ENCODE peak calls at places on chromosome 13, in ten cellular contexts. M, X, V, T, U, S, C, F, N and Y are unnamed samples.

GRCh38 chr13:53782400-53783030 is 753.9 kb downstream of the OLFM4 start:
- DNase-seq in M (peak), X (no peak), V (no peak), T (no peak), U (peak), S (no peak), C (no peak), F (peak), N (peak), Y (peak)

GRCh38 chr13:30429721-30430694 is 7.7 kb downstream of the UBE2L5 start:
- DNase-seq in M (peak), X (no peak), V (peak), T (no peak), U (no peak), S (peak), C (no peak), F (no peak), N (no peak), Y (peak)

GRCh38 chr13:112172641-112173171 is 105.8 kb downstream of the SOX1 start:
- DNase-seq in M (no peak), X (no peak), V (peak), T (peak), U (no peak), S (no peak), C (no peak), F (no peak), N (no peak), Y (no peak)

GRCh38 chr13:114145256-114145655 is 12.8 kb upstream of the RASA3 start:
- DNase-seq in M (no peak), X (no peak), V (no peak), T (peak), U (peak), S (peak), C (no peak), F (no peak), N (no peak), Y (no peak)

GRCh38 chr13:66210677-66211076 is 1019.5 kb downstream of the PCDH9 start:
- DNase-seq in M (peak), X (no peak), V (no peak), T (no peak), U (no peak), S (no peak), C (no peak), F (no peak), N (no peak), Y (no peak)

GRCh38 chr13:59997976-59998375 is 165.8 kb downstream of the DIAPH3 start:
- DNase-seq in M (peak), X (no peak), V (no peak), T (no peak), U (no peak), S (no peak), C (no peak), F (no peak), N (no peak), Y (no peak)

GRCh38 chr13:108980237-108980636 is 350.8 kb downstream of the MYO16 start:
- DNase-seq in M (no peak), X (no peak), V (no peak), T (no peak), U (peak), S (no peak), C (no peak), F (no peak), N (peak), Y (no peak)

GRCh38 chr13:99433543-99434075 is 67.7 kb upstream of the TM9SF2 start:
- DNase-seq in M (no peak), X (no peak), V (no peak), T (no peak), U (no peak), S (no peak), C (no peak), F (no peak), N (no peak), Y (no peak)

GRCh38 chr13:74796126-74796643 is 662.0 kb upstream of the KLF12 start:
- DNase-seq in M (no peak), X (no peak), V (no peak), T (no peak), U (no peak), S (no peak), C (no peak), F (no peak), N (no peak), Y (no peak)

GRCh38 chr13:113947321-113948033 is 26.4 kb downstream of the C13orf46 start:
- DNase-seq in M (peak), X (no peak), V (no peak), T (peak), U (peak), S (no peak), C (no peak), F (peak), N (peak), Y (no peak)

GRCh38 chr13:23754506-23754905 is 134.7 kb downstream of the MIPEP start:
- DNase-seq in M (peak), X (no peak), V (no peak), T (no peak), U (no peak), S (peak), C (peak), F (no peak), N (peak), Y (no peak)

GRCh38 chr13:67298297-67298696 is 68.2 kb upstream of the PCDH9 start:
- DNase-seq in M (peak), X (no peak), V (no peak), T (no peak), U (no peak), S (no peak), C (no peak), F (no peak), N (no peak), Y (no peak)

GRCh38 chr13:52454459-52454824 is 836 bp upstream of the CKAP2 start:
- DNase-seq in M (peak), X (no peak), V (no peak), T (no peak), U (no peak), S (no peak), C (no peak), F (no peak), N (peak), Y (peak)

GRCh38 chr13:25473864-25474263 is 102.1 kb downstream of the ATP8A2 start:
- DNase-seq in M (no peak), X (no peak), V (no peak), T (no peak), U (no peak), S (no peak), C (no peak), F (no peak), N (no peak), Y (no peak)

GRCh38 chr13:90197722-90198121 is 1149.8 kb upstream of the MIR17HG start:
- DNase-seq in M (no peak), X (no peak), V (no peak), T (no peak), U (no peak), S (no peak), C (no peak), F (no peak), N (no peak), Y (no peak)

GRCh38 chr13:40189426-40189825 is 477.0 kb downstream of the FOXO1 start:
- DNase-seq in M (no peak), X (no peak), V (no peak), T (no peak), U (no peak), S (no peak), C (no peak), F (no peak), N (no peak), Y (no peak)

GRCh38 chr13:85303630-85304029 is 495.6 kb downstream of the SLITRK6 start:
- DNase-seq in M (no peak), X (no peak), V (no peak), T (no peak), U (no peak), S (no peak), C (no peak), F (no peak), N (no peak), Y (no peak)

GRCh38 chr13:90882551-90882950 is 464.9 kb upstream of the MIR17HG start:
- DNase-seq in M (no peak), X (no peak), V (no peak), T (peak), U (no peak), S (no peak), C (no peak), F (no peak), N (no peak), Y (no peak)

GRCh38 chr13:40562975-40563349 is 103.5 kb downstream of the FOXO1 start:
- DNase-seq in M (no peak), X (no peak), V (no peak), T (no peak), U (no peak), S (no peak), C (no peak), F (no peak), N (no peak), Y (no peak)

GRCh38 chr13:107202371-107203023 is 634.6 kb upstream of the ARGLU1 start:
- DNase-seq in M (peak), X (no peak), V (peak), T (no peak), U (no peak), S (no peak), C (no peak), F (no peak), N (no peak), Y (no peak)

GRCh38 chr13:33108620-33109019 is 92.4 kb downstream of the KL start:
- DNase-seq in M (peak), X (no peak), V (no peak), T (no peak), U (no peak), S (no peak), C (no peak), F (no peak), N (no peak), Y (no peak)

GRCh38 chr13:62875118-62875640 is 1459.5 kb upstream of the PCDH20 start:
- DNase-seq in M (no peak), X (no peak), V (no peak), T (no peak), U (peak), S (no peak), C (no peak), F (no peak), N (no peak), Y (no peak)

GRCh38 chr13:21668665-21669599 is 1.9 kb upstream of the FGF9 start:
- DNase-seq in M (peak), X (no peak), V (peak), T (no peak), U (no peak), S (peak), C (peak), F (no peak), N (no peak), Y (no peak)

GRCh38 chr13:97242755-97243497 is 20.8 kb downstream of the MBNL2 start:
- DNase-seq in M (no peak), X (peak), V (no peak), T (no peak), U (no peak), S (no peak), C (no peak), F (no peak), N (no peak), Y (no peak)

GRCh38 chr13:110109910-110110309 is 197.0 kb downstream of the COL4A1 start:
- DNase-seq in M (peak), X (no peak), V (peak), T (no peak), U (no peak), S (no peak), C (no peak), F (no peak), N (no peak), Y (no peak)

GRCh38 chr13:43089912-43090498 is 66.6 kb downstream of the DNAJC15 start:
- DNase-seq in M (no peak), X (no peak), V (no peak), T (no peak), U (no peak), S (no peak), C (no peak), F (no peak), N (no peak), Y (no peak)

GRCh38 chr13:97719759-97720158 is 233.7 kb upstream of the IPO5 start:
- DNase-seq in M (no peak), X (no peak), V (no peak), T (no peak), U (no peak), S (no peak), C (no peak), F (no peak), N (no peak), Y (no peak)

GRCh38 chr13:90545070-90545840 is 802.2 kb upstream of the MIR17HG start:
- DNase-seq in M (no peak), X (no peak), V (no peak), T (no peak), U (peak), S (no peak), C (no peak), F (no peak), N (no peak), Y (no peak)

GRCh38 chr13:28607187-28607955 is 51.6 kb upstream of the POMP start:
- DNase-seq in M (no peak), X (no peak), V (no peak), T (no peak), U (no peak), S (no peak), C (no peak), F (no peak), N (no peak), Y (no peak)

GRCh38 chr13:43787518-43787891 is 733 bp upstream of the ENOX1 start:
- DNase-seq in M (no peak), X (no peak), V (no peak), T (no peak), U (no peak), S (no peak), C (no peak), F (no peak), N (no peak), Y (no peak)

GRCh38 chr13:40120288-40120687 is 464.8 kb downstream of the COG6 start:
- DNase-seq in M (no peak), X (no peak), V (no peak), T (no peak), U (no peak), S (no peak), C (no peak), F (no peak), N (no peak), Y (no peak)

GRCh38 chr13:76773695-76774094 is 112.5 kb downstream of the KCTD12 start:
- DNase-seq in M (no peak), X (no peak), V (no peak), T (no peak), U (no peak), S (no peak), C (no peak), F (no peak), N (no peak), Y (no peak)

GRCh38 chr13:33610471-33611015 is 207.4 kb upstream of the RFC3 start:
- DNase-seq in M (no peak), X (peak), V (no peak), T (peak), U (peak), S (peak), C (peak), F (no peak), N (peak), Y (no peak)

GRCh38 chr13:92390217-92390616 is 836.4 kb upstream of the GPC6 start:
- DNase-seq in M (no peak), X (no peak), V (no peak), T (no peak), U (peak), S (no peak), C (no peak), F (no peak), N (no peak), Y (no peak)

GRCh38 chr13:45737571-45738002 is 35.5 kb downstream of the CBY2 start:
- DNase-seq in M (no peak), X (no peak), V (no peak), T (no peak), U (no peak), S (no peak), C (no peak), F (no peak), N (no peak), Y (no peak)

GRCh38 chr13:29935309-29935981 is 85.0 kb upstream of the UBL3 start:
- DNase-seq in M (no peak), X (peak), V (no peak), T (no peak), U (no peak), S (peak), C (peak), F (no peak), N (no peak), Y (peak)

GRCh38 chr13:27953671-27954405 is 15.3 kb downstream of the CDX2 start:
- DNase-seq in M (peak), X (no peak), V (no peak), T (peak), U (peak), S (peak), C (peak), F (peak), N (peak), Y (peak)